ENCODE peak calls at places on chromosomes 4 and X, in ten cellular contexts. L is neuronal stem cell; J is GM23248; U is CD8-positive, alpha-beta T cell; Q is suprapubic skin; T is astrocyte; D is BE2C; K is right lobe of liver; F is Caco-2; S is naive thymus-derived CD4-positive, alpha-beta T cell. M is an unnamed sample. For H3K4me1 and H3K27me3, the result is how much of the 10 kb centered on the place peaks cover.

GRCh38 chr4:175716956-175717355 is 95.1 kb downstream of the GPM6A start:
- DNase-seq in L (no peak), K (no peak), Q (no peak), J (no peak), U (no peak), D (no peak), T (no peak), F (no peak), S (no peak), M (no peak)

GRCh38 chr4:20464381-20464780 is 212.7 kb downstream of the SLIT2 start:
- DNase-seq in T (peak), S (no peak), J (peak), K (no peak), L (no peak), U (no peak), Q (no peak), F (no peak), D (no peak), M (no peak)

GRCh38 chrX:8748855-8749254 is 16.9 kb upstream of the ANOS1 start:
- DNase-seq in L (no peak), Q (no peak), D (no peak), K (no peak), S (peak), J (peak), U (no peak), F (no peak), T (no peak), M (no peak)

GRCh38 chr4:141801558-141801957 is 165.2 kb downstream of the IL15 start:
- DNase-seq in K (no peak), J (no peak), F (no peak), D (no peak), Q (no peak), T (no peak), L (no peak), U (no peak), S (no peak), M (no peak)

GRCh38 chr4:1933700-1934099 is 62.5 kb downstream of the NSD2 start:
- DNase-seq in U (no peak), S (no peak), L (no peak), J (no peak), K (no peak), D (no peak), F (no peak), Q (no peak), T (no peak), M (no peak)

GRCh38 chr4:48445704-48446103 is 37.4 kb upstream of the SLC10A4 start:
- DNase-seq in T (no peak), Q (no peak), K (no peak), U (no peak), L (no peak), J (peak), F (no peak), D (no peak), S (no peak), M (no peak)

GRCh38 chrX:71637253-71637618 is 18.9 kb upstream of the CXCR3 start:
- DNase-seq in Q (no peak), D (no peak), J (peak), T (peak), U (no peak), L (no peak), S (no peak), K (no peak), F (no peak), M (no peak)

GRCh38 chr4:126018274-126018673 is 703.5 kb downstream of the FAT4 start:
- DNase-seq in S (no peak), J (no peak), K (no peak), U (no peak), F (no peak), Q (no peak), T (no peak), L (no peak), D (no peak), M (no peak)

GRCh38 chr4:26047795-26048194 is 133.8 kb downstream of the SMIM20 start:
- DNase-seq in T (no peak), J (no peak), D (no peak), S (no peak), L (no peak), K (no peak), U (no peak), Q (no peak), F (no peak), M (no peak)

GRCh38 chr4:153160856-153161598 is 43.2 kb upstream of the TRIM2 start:
- DNase-seq in S (no peak), Q (no peak), T (no peak), K (no peak), J (no peak), F (no peak), L (no peak), U (no peak), D (no peak), M (peak)

GRCh38 chrX:22424141-22424915 is 151.6 kb downstream of the CBLL2 start:
- DNase-seq in L (no peak), Q (no peak), J (no peak), T (no peak), S (no peak), K (no peak), D (no peak), F (no peak), U (no peak), M (no peak)

GRCh38 chrX:48891402-48892288 is 5.9 kb downstream of the TIMM17B start:
- DNase-seq in K (peak), L (peak), F (peak), J (peak), T (peak), U (peak), S (peak), D (peak), Q (peak), M (peak)

GRCh38 chr4:3729188-3729884 is 36.8 kb upstream of the ADRA2C start:
- DNase-seq in K (no peak), T (peak), U (no peak), J (peak), F (no peak), L (no peak), Q (no peak), S (no peak), D (no peak), M (no peak)

GRCh38 chr4:140123666-140124377 is 30.2 kb downstream of the MAML3 start:
- DNase-seq in K (no peak), S (no peak), J (no peak), T (no peak), Q (no peak), F (no peak), U (no peak), L (no peak), D (no peak), M (no peak)

DNA sequence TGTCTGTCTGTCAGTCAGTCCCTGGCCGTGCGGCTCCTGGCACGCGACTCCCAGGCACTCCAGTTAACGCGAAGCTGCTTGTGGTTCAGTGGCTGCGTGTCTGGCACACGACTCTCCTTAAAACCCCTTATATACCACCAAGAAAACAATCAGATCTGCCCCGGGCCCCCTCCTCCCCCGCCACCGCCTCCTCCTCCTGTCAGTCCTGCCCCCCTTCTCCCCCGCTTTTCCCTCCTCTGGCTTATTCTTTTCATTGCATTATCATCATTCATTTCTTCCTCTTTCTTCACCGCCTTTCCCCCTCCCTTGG is at the start of gene NEUROG2:
- DNase-seq in U (no peak), F (no peak), J (no peak), T (no peak), K (no peak), D (no peak), L (no peak), S (no peak), Q (no peak), M (peak)
- H3K4me1 ChIP-seq in U (under half), F (under half), J (under half), T (under half), K (under half), D (under half), L (under half), S (under half), Q (half or more), M (under half)

GRCh38 chr4:185080545-185080944 is 62.3 kb downstream of the HELT start:
- DNase-seq in Q (no peak), D (no peak), L (no peak), K (no peak), F (no peak), T (no peak), J (no peak), S (no peak), U (no peak), M (peak)
- H3K4me3 ChIP-seq in Q (no peak), D (no peak), L (no peak), K (no peak), F (no peak), T (no peak), J (no peak), S (no peak), U (no peak), M (no peak)

GRCh38 chrX:15737957-15738685 is at the start of gene CA5B:
- DNase-seq in J (peak), Q (peak), F (peak), D (peak), S (peak), U (peak), L (peak), T (peak), K (peak), M (peak)
- H3K27me3 ChIP-seq in J (under half), Q (under half), F (under half), D (under half), S (under half), U (under half), L (under half), T (under half), K (under half), M (under half)

GRCh38 chr4:169260217-169260866 is 10.4 kb downstream of the SH3RF1 start:
- DNase-seq in K (no peak), F (no peak), T (no peak), S (no peak), L (no peak), Q (no peak), U (no peak), D (no peak), J (no peak), M (no peak)
- H3K4me1 ChIP-seq in K (under half), F (half or more), T (under half), S (under half), L (under half), Q (under half), U (under half), D (under half), J (half or more), M (under half)

DNA sequence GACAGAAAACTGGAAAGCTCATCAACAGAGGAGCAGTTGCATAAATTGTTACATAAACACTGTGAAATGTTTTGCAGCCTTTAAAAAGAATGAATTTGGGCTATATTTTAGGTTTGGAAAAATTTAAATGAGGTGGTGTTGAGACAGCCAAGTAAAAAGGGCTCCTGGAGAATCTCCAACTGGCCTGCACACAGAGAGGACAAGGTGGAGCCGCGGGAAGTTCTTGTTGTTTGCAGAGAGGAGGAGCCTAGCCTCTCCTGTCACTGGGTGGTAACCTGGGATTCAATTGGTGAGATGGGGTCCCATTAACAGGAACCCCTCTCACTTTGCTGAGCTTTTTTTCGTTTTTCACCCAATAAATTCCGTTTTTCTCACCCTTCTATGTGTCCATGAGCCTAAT is 13.4 kb downstream of the GIMD1 start:
- DNase-seq in S (no peak), U (no peak), K (peak), J (no peak), L (no peak), T (no peak), D (no peak), Q (no peak), F (no peak), M (no peak)
- H3K4me3 ChIP-seq in S (no peak), U (no peak), K (peak), J (no peak), L (no peak), T (no peak), D (no peak), Q (no peak), F (no peak), M (no peak)

GRCh38 chrX:118179161-118179560 is 62.6 kb upstream of the KLHL13 start:
- DNase-seq in Q (no peak), F (no peak), J (no peak), K (no peak), T (no peak), L (no peak), U (no peak), S (no peak), D (no peak), M (no peak)
- H3K27me3 ChIP-seq in Q (under half), F (under half), J (under half), K (under half), T (under half), L (under half), U (under half), S (under half), D (under half), M (under half)

GRCh38 chr4:71200944-71201533 is 137.8 kb upstream of the SLC4A4 start:
- DNase-seq in Q (no peak), T (no peak), L (no peak), J (no peak), D (no peak), U (no peak), F (no peak), K (no peak), S (no peak), M (no peak)

GRCh38 chr4:71202703-71203102 is 136.1 kb upstream of the SLC4A4 start:
- DNase-seq in T (peak), J (peak), K (no peak), S (no peak), F (no peak), U (no peak), L (no peak), D (no peak), Q (no peak), M (no peak)

GRCh38 chr4:71195932-71196331 is 142.9 kb upstream of the SLC4A4 start:
- DNase-seq in K (no peak), L (peak), S (no peak), F (no peak), T (peak), U (no peak), D (no peak), Q (no peak), J (peak), M (no peak)

GRCh38 chr4:71201817-71202576 is 136.8 kb upstream of the SLC4A4 start:
- DNase-seq in U (no peak), J (no peak), K (no peak), F (no peak), L (no peak), Q (no peak), T (peak), D (no peak), S (no peak), M (no peak)

GRCh38 chr4:71198958-71199357 is 139.9 kb upstream of the SLC4A4 start:
- DNase-seq in K (no peak), F (peak), U (no peak), Q (no peak), T (no peak), J (no peak), S (no peak), L (no peak), D (no peak), M (no peak)
- H3K4me1 ChIP-seq in K (under half), F (under half), U (under half), Q (under half), T (under half), J (under half), S (under half), L (under half), D (under half), M (under half)

GRCh38 chr4:129264008-129264657 is 168.2 kb downstream of the C4orf33 start:
- DNase-seq in K (no peak), F (no peak), U (no peak), L (no peak), T (no peak), Q (no peak), D (no peak), J (no peak), S (no peak), M (no peak)
- H3K4me3 ChIP-seq in K (no peak), F (no peak), U (no peak), L (no peak), T (no peak), Q (no peak), D (no peak), J (no peak), S (no peak), M (no peak)